ENCODE peak calls at places on chromosomes 3 and 15, in ten cellular contexts. F is NCI-H1417, T is endothelial cell, X is astrocyte of the hippocampus, K is NCI-H1694, N is GM04504, O is NCI-H1930, D is NCI-H345, H is transverse colon, E is neural crest cell. A is an unnamed sample.

GRCh38 chr3:193783166-193783896 is 190.3 kb downstream of the OPA1 start:
- DNase-seq in H (no peak), D (no peak), T (no peak), X (peak), F (no peak), N (no peak), E (no peak), O (no peak), K (no peak), A (no peak)

GRCh38 chr15:63157891-63158431 is 684 bp upstream of the RPS27L start:
- DNase-seq in T (peak), E (peak), H (peak), K (no peak), D (peak), O (no peak), X (peak), N (peak), F (peak), A (peak)

GRCh38 chr3:43910750-43911149 is 220.0 kb downstream of the ABHD5 start:
- DNase-seq in F (no peak), T (no peak), O (no peak), D (no peak), K (no peak), E (no peak), N (no peak), X (no peak), H (no peak), A (no peak)

GRCh38 chr3:150377601-150378466 is 30.3 kb upstream of the TSC22D2 start:
- DNase-seq in T (no peak), D (no peak), F (no peak), O (no peak), X (no peak), N (no peak), H (no peak), K (no peak), E (no peak), A (no peak)

GRCh38 chr3:151501905-151502615 is 41.2 kb upstream of the IGSF10 start:
- DNase-seq in D (no peak), H (no peak), K (no peak), N (no peak), O (no peak), T (no peak), X (no peak), F (no peak), E (no peak), A (no peak)

GRCh38 chr3:54970895-54971294 is 43.0 kb upstream of the LRTM1 start:
- DNase-seq in K (no peak), T (no peak), F (no peak), D (no peak), N (no peak), H (no peak), E (no peak), X (no peak), O (no peak), A (no peak)

GRCh38 chr3:144801890-144802289 is 830.3 kb downstream of the DIPK2A start:
- DNase-seq in O (no peak), E (no peak), X (no peak), H (no peak), T (no peak), N (no peak), K (no peak), F (no peak), D (no peak), A (no peak)

GRCh38 chr15:52397118-52397517 is 101.5 kb upstream of the MYO5C start:
- DNase-seq in F (no peak), H (no peak), O (no peak), T (no peak), K (no peak), D (no peak), X (no peak), N (no peak), E (no peak), A (no peak)

GRCh38 chr15:88911766-88912118 is 1.4 kb downstream of the MFGE8 start:
- DNase-seq in X (peak), T (no peak), H (no peak), D (no peak), E (no peak), O (no peak), K (no peak), N (no peak), F (no peak), A (no peak)

GRCh38 chr15:59953392-59953883 is 50.7 kb upstream of the FOXB1 start:
- DNase-seq in F (peak), N (no peak), K (no peak), T (no peak), H (peak), X (no peak), D (peak), O (peak), E (no peak), A (no peak)

GRCh38 chr15:71601038-71601869 is 209.1 kb upstream of the NR2E3 start:
- DNase-seq in K (no peak), O (no peak), D (no peak), T (no peak), E (no peak), N (no peak), X (no peak), F (no peak), H (no peak), A (no peak)

GRCh38 chr3:22714758-22715157 is 488.4 kb upstream of the UBE2E2 start:
- DNase-seq in N (no peak), O (no peak), H (no peak), K (no peak), X (no peak), D (peak), F (no peak), T (no peak), E (no peak), A (no peak)

GRCh38 chr3:105647047-105647446 is 221.8 kb downstream of the CBLB start:
- DNase-seq in D (peak), K (no peak), N (peak), H (no peak), F (peak), T (no peak), O (no peak), E (no peak), X (peak), A (peak)